ENCODE peak calls at places on chromosome X, in four cellular contexts. C, L, W and P are unnamed samples.

GRCh38 chrX:16993791-16994318 is 47.4 kb downstream of the REPS2 start:
- DNase-seq in L (peak; percentile 8), C (no peak), W (no peak), P (no peak)

GRCh38 chrX:45515262-45516215 is 314.9 kb upstream of the DIPK2B start:
- DNase-seq in W (peak; percentile 81), C (peak; percentile 79), L (peak; percentile 49), P (peak; percentile 56)

GRCh38 chrX:84187501-84188319 is at the start of gene RPS6KA6:
- DNase-seq in W (peak; percentile 54), C (peak; percentile 31), L (peak; percentile 69), P (no peak)

GRCh38 chrX:41468647-41469323 is 21.6 kb downstream of the NYX start:
- DNase-seq in L (no peak), C (no peak), W (peak; percentile 63), P (no peak)

GRCh38 chrX:16573781-16574180 is 76.2 kb upstream of the S100G start:
- DNase-seq in C (no peak), W (no peak), L (no peak), P (no peak)

GRCh38 chrX:38704146-38704882 is 96.9 kb upstream of the MID1IP1 start:
- DNase-seq in L (no peak), W (no peak), C (no peak), P (no peak)

GRCh38 chrX:12497832-12498591 is 293.2 kb upstream of the PRPS2 start:
- DNase-seq in C (no peak), L (peak; percentile 47), W (no peak), P (no peak)

GRCh38 chrX:48957477-48957826 is at the start of gene OTUD5:
- DNase-seq in W (peak; percentile 78), C (peak; percentile 47), L (no peak), P (no peak)

GRCh38 chrX:120664081-120664480 is 34.2 kb upstream of the C1GALT1C1 start:
- DNase-seq in W (no peak), L (no peak), C (no peak), P (no peak)

GRCh38 chrX:11341274-11342256 is 48.4 kb downstream of the AMELX start:
- DNase-seq in L (no peak), C (peak; percentile 74), W (peak; percentile 64), P (peak; percentile 83)

GRCh38 chrX:126167560-126167959 is 1.5 kb upstream of the DCAF12L2 start:
- DNase-seq in W (no peak), L (no peak), C (no peak), P (no peak)

GRCh38 chrX:41265615-41266014 is 68.3 kb upstream of the DDX3X start:
- DNase-seq in L (no peak), W (peak; percentile 61), C (peak; percentile 24), P (no peak)

GRCh38 chrX:101642086-101642485 is 17.6 kb downstream of the ARMCX2 start:
- DNase-seq in C (no peak), L (no peak), W (no peak), P (no peak)

GRCh38 chrX:136204571-136204970 is 46.6 kb downstream of the MAP7D3 start:
- DNase-seq in L (peak; percentile 3), C (no peak), W (peak; percentile 70), P (no peak)

GRCh38 chrX:49915352-49916222 is 6.8 kb upstream of the CLCN5 start:
- DNase-seq in C (peak; percentile 41), W (no peak), L (peak; percentile 61), P (no peak)

GRCh38 chrX:40539214-40540142 is 41.3 kb upstream of the ATP6AP2 start:
- DNase-seq in L (peak; percentile 44), W (peak; percentile 69), C (peak; percentile 62), P (peak; percentile 23)

DNA sequence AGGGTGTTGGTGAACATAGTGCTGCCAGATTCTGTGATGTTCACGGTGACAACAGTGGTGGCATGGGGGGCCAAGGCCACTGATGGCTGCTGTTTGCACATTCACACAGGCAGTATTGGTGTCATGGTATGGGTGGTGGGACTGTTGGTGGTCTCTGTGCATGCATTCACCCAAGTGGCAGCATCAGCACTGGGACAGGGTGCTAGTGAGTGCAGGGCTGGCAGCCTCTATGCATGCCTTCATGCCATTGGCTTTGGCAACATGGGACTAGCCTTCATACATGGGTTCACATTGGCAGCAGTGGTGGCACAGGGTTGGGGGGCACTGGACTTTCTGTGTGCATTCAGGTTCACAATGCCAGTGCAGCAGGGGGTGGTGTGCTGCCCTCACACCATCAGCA is 489.7 kb upstream of the FGF16 start:
- DNase-seq in W (no peak), C (no peak), L (no peak), P (no peak)
- TF ChIP-seq CTCF in W (no peak), C (no peak), L (no peak), P (no peak)

DNA sequence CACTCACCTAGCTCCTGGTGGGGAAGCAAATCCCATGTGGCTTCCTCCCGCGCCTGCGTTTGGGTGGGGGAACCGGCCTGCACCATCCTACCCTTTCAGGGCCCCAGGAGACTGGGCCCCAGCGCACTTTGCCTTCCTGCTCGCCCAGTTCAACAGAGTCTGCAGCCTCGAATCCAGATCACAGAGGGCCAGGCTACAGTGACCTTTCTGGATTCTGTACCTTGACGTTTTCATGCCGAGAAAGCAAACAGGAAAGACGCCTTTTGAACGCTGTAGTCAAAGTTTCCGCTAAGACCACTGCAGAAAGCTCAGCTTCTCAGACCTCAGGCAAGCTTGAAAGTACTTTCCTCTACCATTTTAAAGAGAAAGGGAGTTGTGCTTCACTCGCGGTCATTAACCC is 7.4 kb upstream of the BEND2 start:
- DNase-seq in C (no peak), L (no peak), W (no peak), P (no peak)
- TF ChIP-seq CTCF in C (no peak), L (no peak), W (no peak), P (no peak)

DNA sequence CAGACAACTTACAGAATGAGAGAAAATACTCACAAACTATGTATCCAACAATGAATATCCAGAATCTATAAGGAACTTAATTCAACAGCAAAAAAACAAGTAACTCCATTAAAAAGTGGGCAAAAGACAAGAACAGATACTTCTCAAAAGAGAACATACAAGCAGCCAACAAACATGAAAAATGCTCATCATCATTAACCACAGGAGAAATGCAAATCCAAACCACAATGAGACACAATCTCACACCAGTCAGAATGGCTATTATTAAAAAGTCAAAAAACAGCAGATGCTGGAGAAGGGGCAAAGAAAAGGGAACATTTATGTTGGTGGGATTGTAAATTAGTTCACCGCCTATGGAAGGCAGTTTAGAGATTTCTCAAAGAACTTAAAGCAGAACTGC is 150.3 kb downstream of the FGF16 start:
- DNase-seq in W (no peak), C (no peak), L (no peak), P (no peak)
- TF ChIP-seq CTCF in W (no peak), C (no peak), L (no peak), P (no peak)

GRCh38 chrX:153507484-153508178 is 9.8 kb upstream of the ATP2B3 start:
- DNase-seq in W (peak; percentile 89), C (peak; percentile 78), L (peak; percentile 80), P (peak; percentile 83)
- TF ChIP-seq CTCF in W (peak; percentile 87), C (peak; percentile 80), L (peak; percentile 72), P (peak; percentile 66)

GRCh38 chrX:26918633-26919032 is 544.5 kb downstream of the PPP4R3C start:
- DNase-seq in C (no peak), L (peak; percentile 56), W (no peak), P (no peak)
- TF ChIP-seq CTCF in C (peak; percentile 9), L (peak; percentile 55), W (no peak), P (no peak)

DNA sequence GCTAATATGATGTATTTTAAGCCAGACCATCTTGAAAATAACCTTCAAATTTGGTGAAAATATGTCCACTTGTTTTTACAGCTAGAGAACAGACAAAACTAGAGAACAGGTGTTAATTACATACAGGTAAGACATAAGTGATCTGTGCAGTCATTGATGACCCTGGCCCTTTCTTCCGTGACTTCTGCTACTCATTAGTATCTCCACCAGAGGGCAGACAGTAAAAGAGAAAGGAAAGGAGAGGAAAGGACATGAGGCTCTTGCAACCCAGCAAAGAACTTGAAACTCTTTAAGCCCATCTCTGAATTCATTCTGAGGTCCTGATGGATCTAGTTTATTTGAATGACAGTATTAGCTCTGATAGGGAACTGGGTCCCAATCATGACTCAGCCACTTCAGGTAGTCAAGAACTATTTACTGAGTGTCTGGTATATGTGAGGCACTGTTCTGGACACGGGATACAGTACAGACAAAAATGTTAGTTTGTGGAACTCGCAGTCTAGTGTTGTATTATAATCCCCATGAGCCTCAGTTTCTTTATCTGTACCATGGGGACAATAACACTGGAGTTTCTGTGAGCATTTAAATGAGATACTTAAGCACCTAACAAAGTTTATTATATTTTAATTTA is 121.0 kb upstream of the TEX13D start:
- DNase-seq in C (no peak), L (peak; percentile 50), W (no peak), P (no peak)
- TF ChIP-seq CTCF in C (peak; percentile 39), L (peak; percentile 65), W (peak; percentile 49), P (no peak)

GRCh38 chrX:37314526-37314925 is 34.6 kb upstream of the PRRG1 start:
- DNase-seq in L (no peak), W (no peak), C (no peak), P (no peak)

GRCh38 chrX:37320541-37321203 is 28.5 kb upstream of the PRRG1 start:
- DNase-seq in L (no peak), W (no peak), C (no peak), P (no peak)

GRCh38 chrX:37315511-37316248 is 33.5 kb upstream of the PRRG1 start:
- DNase-seq in W (no peak), L (no peak), C (no peak), P (no peak)
- TF ChIP-seq CTCF in W (no peak), L (no peak), C (no peak), P (no peak)

GRCh38 chrX:115284877-115285276 is 4.6 kb upstream of the LUZP4 start:
- DNase-seq in W (no peak), C (no peak), L (no peak), P (no peak)
- TF ChIP-seq CTCF in W (no peak), C (peak; percentile 6), L (no peak), P (no peak)